ENCODE peak calls at places on chromosomes 2 and 18, in seven cellular contexts. M is breast epithelium; O is tibial artery; K is RWPE2; V is lung; C is cardiac muscle cell; B is CD4-positive, alpha-beta T cell. D is an unnamed sample.
A peak's percentile ranks its signal among the peaks of the same experiment; 100 is the strongest.

GRCh38 chr2:190763901-190764514 is 115.1 kb downstream of the NAB1 start:
- DNase-seq in B (no peak), V (no peak), O (no peak), M (no peak), K (no peak), C (no peak), D (peak; percentile 10)

GRCh38 chr2:36988008-36988407 is 21.7 kb upstream of the STRN start:
- DNase-seq in B (no peak), M (no peak), V (no peak), C (no peak), K (no peak), O (no peak), D (no peak)

GRCh38 chr18:78416853-78417252 is 562.8 kb upstream of the SALL3 start:
- DNase-seq in B (no peak), C (no peak), V (no peak), M (no peak), K (no peak), O (no peak), D (no peak)

GRCh38 chr2:233440314-233440713 is 86.0 kb downstream of the DGKD start:
- DNase-seq in V (no peak), O (no peak), C (no peak), B (no peak), M (no peak), K (no peak), D (no peak)

GRCh38 chr18:331231-331771 is 63.5 kb upstream of the THOC1 start:
- DNase-seq in O (no peak), K (no peak), M (no peak), V (no peak), C (no peak), B (no peak), D (no peak)

GRCh38 chr2:168801961-168802824 is at the start of gene NOSTRIN:
- DNase-seq in V (peak; percentile 55), M (peak; percentile 51), B (no peak), O (no peak), C (peak; percentile 52), K (no peak), D (no peak)

GRCh38 chr18:67068608-67069007 is 447.9 kb downstream of the DSEL start:
- DNase-seq in M (no peak), B (no peak), C (no peak), K (no peak), O (no peak), V (no peak), D (no peak)

GRCh38 chr2:104901037-104901851 is 47.3 kb downstream of the POU3F3 start:
- DNase-seq in K (no peak), C (no peak), B (no peak), M (no peak), O (no peak), V (no peak), D (no peak)

GRCh38 chr2:118089015-118089800 is 937 bp downstream of the INSIG2 start:
- DNase-seq in V (no peak), C (peak; percentile 40), M (no peak), O (peak; percentile 38), B (no peak), K (no peak), D (peak; percentile 8)

GRCh38 chr2:222561817-222562424 is 94.0 kb downstream of the FARSB start:
- DNase-seq in O (no peak), B (no peak), V (peak; percentile 38), M (no peak), K (no peak), C (peak; percentile 77), D (no peak)

GRCh38 chr2:109331864-109332848 is 203.2 kb downstream of the SH3RF3 start:
- DNase-seq in C (no peak), K (peak; percentile 97), V (peak; percentile 75), O (peak; percentile 84), M (peak; percentile 66), B (no peak), D (peak; percentile 93)

GRCh38 chr2:52710810-52711618 is 1056.6 kb upstream of the CHAC2 start:
- DNase-seq in C (no peak), O (no peak), M (no peak), V (no peak), K (no peak), B (no peak), D (peak; percentile 9)

GRCh38 chr2:132253496-132254305 is 91.9 kb upstream of the ANKRD30BL start:
- DNase-seq in C (no peak), K (no peak), V (no peak), O (peak; percentile 18), B (no peak), M (no peak), D (no peak)

GRCh38 chr2:62800618-62801017 is 95.1 kb downstream of the EHBP1 start:
- DNase-seq in K (no peak), C (no peak), O (no peak), V (no peak), M (no peak), B (no peak), D (no peak)

DNA sequence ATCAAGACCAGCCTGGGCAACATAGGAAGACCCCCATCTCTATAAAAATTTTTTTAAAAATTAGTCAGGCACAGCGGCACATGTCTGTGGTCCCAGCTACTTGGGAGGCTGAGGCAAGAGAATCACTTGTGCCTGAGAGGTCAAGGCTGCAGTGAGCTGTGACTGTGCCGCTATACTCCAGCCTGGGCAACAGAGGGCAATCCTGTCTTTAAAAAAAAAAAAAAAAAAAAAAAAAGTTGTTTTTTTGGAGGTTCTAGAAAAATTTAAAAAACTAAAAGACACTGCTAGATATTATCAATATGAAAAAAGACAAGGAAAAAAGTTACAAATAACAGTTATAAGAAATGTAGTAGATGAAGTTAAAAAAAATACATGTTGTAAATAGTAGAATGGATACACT is 56.1 kb upstream of the C2orf15 start:
- DNase-seq in C (peak; percentile 13), M (no peak), B (no peak), O (no peak), K (no peak), V (no peak), D (no peak)
- TF ChIP-seq CTCF in C (peak; percentile 35), M (no peak), B (peak; percentile 30), O (no peak), K (peak; percentile 58), V (no peak), D (no peak)

GRCh38 chr2:108073425-108074072 is 87.2 kb downstream of the SLC5A7 start:
- DNase-seq in V (no peak), O (no peak), C (no peak), M (no peak), K (no peak), B (no peak), D (no peak)

GRCh38 chr2:108074945-108075344 is 88.6 kb downstream of the SLC5A7 start:
- DNase-seq in C (no peak), B (no peak), M (no peak), V (no peak), K (no peak), O (no peak), D (no peak)

GRCh38 chr2:108074150-108074549 is 87.8 kb downstream of the SLC5A7 start:
- DNase-seq in C (no peak), K (no peak), O (no peak), B (no peak), V (no peak), M (no peak), D (no peak)

GRCh38 chr2:108067820-108068405 is 81.6 kb downstream of the SLC5A7 start:
- DNase-seq in O (no peak), K (no peak), B (no peak), V (no peak), C (peak; percentile 1), M (no peak), D (no peak)

GRCh38 chr2:108069515-108070310 is 83.4 kb downstream of the SLC5A7 start:
- DNase-seq in V (no peak), B (no peak), K (no peak), C (no peak), O (no peak), M (no peak), D (no peak)
- TF ChIP-seq CTCF in V (no peak), B (no peak), K (no peak), C (no peak), O (no peak), M (no peak), D (no peak)

GRCh38 chr2:127174176-127174575 is 45.9 kb downstream of the CYP27C1 start:
- DNase-seq in M (no peak), V (no peak), O (no peak), B (no peak), K (no peak), C (no peak), D (no peak)
- TF ChIP-seq CTCF in M (no peak), V (no peak), O (no peak), B (no peak), K (peak; percentile 47), C (peak; percentile 34), D (peak; percentile 55)

GRCh38 chr2:10478916-10479315 is 30.8 kb upstream of the ODC1 start:
- DNase-seq in B (no peak), M (peak; percentile 12), O (no peak), K (no peak), V (no peak), C (no peak), D (no peak)
- TF ChIP-seq CTCF in B (no peak), M (no peak), O (no peak), K (no peak), V (no peak), C (no peak), D (no peak)

DNA sequence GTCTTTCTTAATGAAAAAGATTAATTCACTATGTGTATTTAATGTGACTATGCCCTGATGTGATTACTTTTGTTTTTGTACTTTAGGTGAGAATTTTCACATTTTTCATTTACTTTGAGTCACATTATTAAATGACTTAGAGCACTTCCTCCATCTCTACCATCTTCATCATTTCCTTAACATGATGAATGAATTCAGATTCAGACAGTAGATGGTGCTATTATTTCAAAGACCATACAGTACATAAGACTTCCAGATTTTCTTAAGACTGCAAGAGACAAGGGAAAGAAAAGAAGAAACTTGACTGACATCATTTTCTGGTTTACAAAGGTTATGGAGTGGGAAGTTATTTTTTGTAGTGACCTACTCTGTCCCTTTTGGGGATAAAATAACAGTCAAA is 1010.6 kb upstream of the NXPH2 start:
- DNase-seq in K (no peak), B (no peak), V (no peak), C (peak; percentile 21), M (no peak), O (no peak), D (no peak)
- TF ChIP-seq CTCF in K (peak; percentile 55), B (no peak), V (no peak), C (peak; percentile 34), M (no peak), O (no peak), D (peak; percentile 68)

GRCh38 chr2:75719616-75720015 is 8.9 kb upstream of the GCFC2 start:
- DNase-seq in M (no peak), V (no peak), C (no peak), B (no peak), K (no peak), O (no peak), D (no peak)

GRCh38 chr2:75720525-75720924 is 9.8 kb upstream of the GCFC2 start:
- DNase-seq in M (no peak), B (no peak), K (no peak), C (no peak), V (no peak), O (no peak), D (no peak)

GRCh38 chr2:75710577-75711253 is at the start of gene GCFC2:
- DNase-seq in V (peak; percentile 86), B (peak; percentile 72), C (peak; percentile 82), M (peak; percentile 79), K (peak; percentile 86), O (peak; percentile 88), D (peak; percentile 84)

DNA sequence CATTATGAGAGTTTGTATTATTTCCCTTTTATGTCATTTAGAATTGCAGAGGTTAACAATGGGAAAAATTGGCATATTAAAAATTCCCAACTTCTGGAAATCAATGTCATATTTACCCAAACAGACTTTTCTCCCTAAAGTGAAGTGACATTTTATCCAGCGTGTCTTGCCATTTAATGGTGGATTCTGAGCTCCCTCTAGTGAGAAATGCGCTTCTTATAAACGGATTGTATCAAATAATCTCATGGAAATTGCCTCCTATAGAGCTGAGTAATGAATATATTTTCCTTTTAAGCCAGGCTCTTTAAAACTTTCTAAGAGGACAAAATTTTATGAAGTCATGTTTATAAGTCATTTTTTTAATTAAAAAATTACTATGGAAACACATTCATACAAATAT is 5.7 kb upstream of the GCFC2 start:
- DNase-seq in C (no peak), V (no peak), K (no peak), B (no peak), M (no peak), O (no peak), D (no peak)
- TF ChIP-seq CTCF in C (peak; percentile 7), V (no peak), K (peak; percentile 5), B (no peak), M (no peak), O (no peak), D (peak; percentile 38)

D was measured in dorsolateral prefrontal cortex.